ENCODE peak calls at places on chromosomes 13 and 19, in five cellular contexts. R is CD8-positive, alpha-beta T cell; Y is ovary; W is cardiac muscle cell; S is A549. G is an unnamed sample.

GRCh38 chr19:39506944-39507714 is 7.8 kb upstream of the SELENOV start:
- DNase-seq in R (no peak), Y (peak), W (peak), S (peak), G (no peak)

GRCh38 chr13:113080361-113080831 is 25.2 kb upstream of the F7 start:
- DNase-seq in R (no peak), Y (no peak), W (no peak), S (no peak), G (no peak)

GRCh38 chr13:27339299-27339698 is 68.7 kb downstream of the RASL11A start:
- DNase-seq in R (no peak), Y (no peak), W (peak), S (peak), G (no peak)

GRCh38 chr13:42377640-42378382 is 105.9 kb downstream of the AKAP11 start:
- DNase-seq in R (no peak), Y (no peak), W (peak), S (no peak), G (no peak)

GRCh38 chr19:1232652-1233360 is 5.0 kb downstream of the CBARP start:
- DNase-seq in R (no peak), Y (peak), W (peak), S (no peak), G (no peak)

GRCh38 chr19:55687281-55688172 is 12.5 kb downstream of the EPN1 start:
- DNase-seq in R (no peak), Y (no peak), W (no peak), S (no peak), G (no peak)

GRCh38 chr13:95784161-95784880 is 107.4 kb downstream of the DNAJC3 start:
- DNase-seq in R (no peak), Y (no peak), W (peak), S (peak), G (no peak)

GRCh38 chr13:74061939-74062595 is 72.1 kb downstream of the KLF12 start:
- DNase-seq in R (no peak), Y (no peak), W (peak), S (no peak), G (no peak)

GRCh38 chr13:78680611-78681010 is 21.7 kb upstream of the OBI1 start:
- DNase-seq in R (no peak), Y (no peak), W (no peak), S (no peak), G (no peak)

GRCh38 chr13:40786568-40786996 is 2.8 kb upstream of the SLC25A15 start:
- DNase-seq in R (no peak), Y (no peak), W (peak), S (no peak), G (no peak)

GRCh38 chr19:30249911-30250310 is 122.3 kb upstream of the ZNF536 start:
- DNase-seq in R (no peak), Y (no peak), W (no peak), S (no peak), G (no peak)

GRCh38 chr19:2244122-2244411 is 5.1 kb upstream of the AMH start:
- DNase-seq in R (no peak), Y (no peak), W (no peak), S (no peak), G (no peak)

GRCh38 chr19:5403968-5404640 is 51.1 kb upstream of the ZNRF4 start:
- DNase-seq in R (peak), Y (peak), W (peak), S (peak), G (no peak)

GRCh38 chr19:644789-645188 is 5.1 kb downstream of the FGF22 start:
- DNase-seq in R (no peak), Y (no peak), W (no peak), S (no peak), G (no peak)

GRCh38 chr13:97028441-97029299 is 34.4 kb upstream of the OXGR1 start:
- DNase-seq in R (no peak), Y (peak), W (peak), S (peak), G (no peak)

GRCh38 chr13:46605089-46605488 is 52.1 kb downstream of the LRCH1 start:
- DNase-seq in R (no peak), Y (no peak), W (no peak), S (no peak), G (no peak)

GRCh38 chr13:110680852-110681251 is 25.1 kb downstream of the CARS2 start:
- DNase-seq in R (no peak), Y (no peak), W (no peak), S (peak), G (no peak)

GRCh38 chr19:36113895-36114762 is 546 bp downstream of the POLR2I start:
- DNase-seq in R (no peak), Y (peak), W (peak), S (peak), G (peak)

GRCh38 chr19:47158367-47158791 is 27.7 kb downstream of the SAE1 start:
- DNase-seq in R (no peak), Y (no peak), W (no peak), S (no peak), G (no peak)

GRCh38 chr13:24130134-24130792 is 30.3 kb upstream of the SPATA13 start:
- DNase-seq in R (no peak), Y (no peak), W (peak), S (no peak), G (no peak)

GRCh38 chr13:107866666-107867623 is 348.4 kb downstream of the LIG4 start:
- DNase-seq in R (no peak), Y (peak), W (peak), S (no peak), G (no peak)

GRCh38 chr19:36030264-36031148 is 2.2 kb downstream of the CLIP3 start:
- DNase-seq in R (no peak), Y (no peak), W (peak), S (peak), G (no peak)

GRCh38 chr13:77316430-77316829 is 10.5 kb downstream of the MYCBP2 start:
- DNase-seq in R (no peak), Y (no peak), W (peak), S (no peak), G (no peak)

GRCh38 chr19:37655689-37656491 is 625 bp upstream of the ZFP30 start:
- DNase-seq in R (peak), Y (peak), W (peak), S (peak), G (peak)

GRCh38 chr19:610801-611505 is 21.3 kb downstream of the HCN2 start:
- DNase-seq in R (no peak), Y (peak), W (peak), S (peak), G (no peak)

GRCh38 chr13:32443111-32443510 is 15.2 kb upstream of the N4BP2L1 start:
- DNase-seq in R (no peak), Y (no peak), W (peak), S (peak), G (no peak)

GRCh38 chr13:43368003-43368402 is 344.6 kb downstream of the DNAJC15 start:
- DNase-seq in R (no peak), Y (no peak), W (no peak), S (no peak), G (no peak)

GRCh38 chr19:7868671-7869452 is 5.3 kb downstream of the PRR36 start:
- DNase-seq in R (peak), Y (peak), W (peak), S (peak), G (no peak)

GRCh38 chr13:60482012-60482411 is 85.0 kb downstream of the TDRD3 start:
- DNase-seq in R (no peak), Y (no peak), W (peak), S (no peak), G (no peak)

GRCh38 chr13:81874681-81875661 is 1534.0 kb upstream of the SPRY2 start:
- DNase-seq in R (no peak), Y (no peak), W (no peak), S (no peak), G (no peak)
- TF ChIP-seq CTCF in R (no peak), Y (no peak), W (no peak), S (no peak), G (no peak)

GRCh38 chr19:16327501-16327900 is 2.9 kb downstream of the KLF2 start:
- DNase-seq in R (peak), Y (no peak), W (no peak), S (no peak), G (no peak)
- H3K27ac ChIP-seq in R (peak), Y (peak), W (no peak), S (no peak), G (peak)

GRCh38 chr13:29849071-29849541 is 1.3 kb downstream of the UBL3 start:
- DNase-seq in R (no peak), Y (no peak), W (peak), S (peak), G (no peak)
- H3K4me3 ChIP-seq in R (peak), Y (peak), W (peak), S (peak), G (peak)

GRCh38 chr13:92966341-92966740 is 260.3 kb upstream of the GPC6 start:
- DNase-seq in R (no peak), Y (no peak), W (no peak), S (no peak), G (no peak)

GRCh38 chr13:92966900-92967299 is 259.7 kb upstream of the GPC6 start:
- DNase-seq in R (no peak), Y (no peak), W (no peak), S (no peak), G (no peak)

GRCh38 chr13:92972751-92973150 is 253.9 kb upstream of the GPC6 start:
- DNase-seq in R (no peak), Y (no peak), W (no peak), S (no peak), G (no peak)

GRCh38 chr13:92963029-92963428 is 263.6 kb upstream of the GPC6 start:
- DNase-seq in R (no peak), Y (no peak), W (peak), S (no peak), G (no peak)

GRCh38 chr13:92967923-92968322 is 258.7 kb upstream of the GPC6 start:
- DNase-seq in R (no peak), Y (no peak), W (peak), S (peak), G (no peak)
- TF ChIP-seq CTCF in R (no peak), Y (no peak), W (no peak), S (peak), G (no peak)

DNA sequence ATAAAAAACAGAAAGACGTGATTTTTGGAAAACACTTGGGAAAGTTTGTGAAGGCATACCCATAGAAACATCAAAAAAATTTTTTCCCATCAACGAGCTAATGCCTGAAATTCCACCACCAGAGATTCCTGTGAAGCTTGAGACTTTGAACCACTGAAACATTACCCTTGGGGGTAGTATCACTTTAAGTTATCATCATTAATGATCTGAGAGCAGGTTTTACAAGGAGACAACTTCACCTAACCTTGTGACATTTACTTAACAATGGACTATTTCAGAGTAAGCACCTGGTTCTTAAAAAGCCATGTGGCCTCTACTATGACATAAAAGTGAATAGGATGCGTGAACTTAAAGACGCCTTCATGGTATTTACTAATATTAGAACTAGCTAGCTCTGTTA is 51.9 kb downstream of the DOCK9 start:
- DNase-seq in R (no peak), Y (no peak), W (no peak), S (no peak), G (no peak)
- H3K27ac ChIP-seq in R (no peak), Y (no peak), W (no peak), S (no peak), G (no peak)

DNA sequence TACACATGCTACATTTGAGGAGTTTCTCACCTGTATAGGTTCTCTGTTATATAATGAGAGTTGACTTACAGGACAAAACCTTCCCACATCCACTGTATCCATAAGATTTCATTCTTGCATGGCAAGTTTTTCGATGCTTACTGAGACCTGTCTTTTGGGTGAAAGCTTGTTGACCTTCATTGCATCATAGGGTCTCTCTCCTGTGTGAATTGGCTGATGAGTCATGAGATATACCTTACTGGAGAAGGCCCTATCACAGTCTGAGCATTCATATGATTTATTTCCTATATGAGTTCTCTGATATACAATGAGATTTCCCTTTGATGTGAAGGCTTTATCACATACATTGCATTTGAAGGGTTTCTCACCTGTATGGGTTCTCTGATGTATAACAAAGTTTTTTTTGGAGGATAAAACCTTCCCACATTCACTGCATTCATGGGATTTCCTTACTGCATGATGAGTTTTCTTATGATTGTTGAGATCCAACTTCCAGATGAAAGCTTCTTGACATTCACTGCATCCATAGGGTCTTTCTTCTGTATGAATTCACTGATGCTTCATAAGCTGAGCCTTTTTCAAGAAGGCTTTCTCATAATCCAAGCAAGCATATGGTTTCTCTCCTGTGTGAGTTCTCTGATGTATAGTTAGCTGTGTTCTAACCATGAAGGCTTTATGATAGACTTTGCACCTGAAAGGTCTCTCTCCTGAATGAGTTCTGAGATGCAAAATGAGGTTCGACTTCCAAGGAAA is 25.7 kb downstream of the ZNF577 start:
- DNase-seq in R (no peak), Y (no peak), W (no peak), S (no peak), G (no peak)
- H3K4me3 ChIP-seq in R (peak), Y (no peak), W (no peak), S (no peak), G (no peak)

DNA sequence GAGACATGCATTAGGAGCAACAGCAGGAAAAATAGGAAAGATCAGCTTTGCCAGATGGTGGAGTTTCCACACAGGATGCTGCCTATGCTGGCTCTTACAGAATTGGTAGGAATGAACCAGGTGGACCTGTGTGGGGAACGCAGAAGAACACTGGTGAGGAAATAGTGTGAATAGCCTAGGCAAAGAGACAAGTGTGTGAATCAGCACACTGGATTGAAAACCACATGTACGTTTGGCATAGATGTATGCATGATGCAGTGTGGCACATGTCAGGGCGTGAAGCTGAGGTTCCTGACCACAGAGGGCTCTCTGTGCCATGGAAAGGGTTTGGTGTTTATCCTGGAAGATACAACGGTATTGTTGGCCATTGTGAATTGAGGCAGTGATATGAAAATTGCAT is 156.5 kb upstream of the SLC10A2 start:
- DNase-seq in R (no peak), Y (no peak), W (no peak), S (no peak), G (no peak)
- TF ChIP-seq CTCF in R (no peak), Y (no peak), W (no peak), S (no peak), G (no peak)

DNA sequence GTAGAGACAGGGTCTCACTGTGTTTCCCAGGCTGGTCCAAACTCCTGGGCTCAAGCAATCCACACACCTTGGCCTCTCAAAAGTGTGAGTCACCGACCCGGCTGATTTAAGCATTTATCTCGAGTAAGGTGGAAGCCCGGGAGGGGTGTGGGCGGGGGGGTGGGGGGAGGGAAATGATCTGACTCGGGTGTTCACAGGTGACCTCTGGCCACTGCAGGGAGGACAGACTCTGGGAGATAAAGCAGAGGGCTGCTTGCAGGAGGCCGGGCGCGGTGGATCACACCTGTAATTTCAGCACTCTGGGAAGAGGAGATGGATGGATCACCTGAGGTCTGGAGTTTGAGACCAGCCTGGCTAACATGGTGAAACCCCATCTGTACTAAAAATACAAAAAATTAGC is 7.9 kb downstream of the DENND1C start:
- DNase-seq in R (no peak), Y (no peak), W (no peak), S (no peak), G (no peak)
- H3K27ac ChIP-seq in R (no peak), Y (no peak), W (no peak), S (no peak), G (no peak)